ENCODE peak calls at places on chromosomes 6 and 20, in four cellular contexts. M is WTC11, O is K562, F is HepG2. P is an unnamed sample.

GRCh38 chr20:63321148-63321831 is 28.3 kb downstream of the COL20A1 start:
- DNase-seq in M (no peak), F (no peak), O (no peak), P (no peak)

GRCh38 chr6:41288025-41288777 is 1.7 kb upstream of the TREM1 start:
- DNase-seq in F (peak; percentile 47), O (no peak), M (no peak), P (no peak)

GRCh38 chr6:29079203-29079602 is 7.9 kb downstream of the OR2B3 start:
- DNase-seq in M (no peak), F (no peak), O (no peak), P (no peak)

GRCh38 chr6:38387461-38387860 is 252.3 kb downstream of the BTBD9 start:
- DNase-seq in O (no peak), M (no peak), F (no peak), P (no peak)

GRCh38 chr20:36645998-36646397 is at the start of gene SLA2:
- DNase-seq in M (no peak), F (no peak), O (no peak), P (no peak)

GRCh38 chr6:42960243-42961019 is at the start of gene GNMT:
- DNase-seq in F (peak; percentile 74), M (peak; percentile 87), O (no peak), P (no peak)

GRCh38 chr6:44057238-44057930 is 69.9 kb downstream of the MRPL14 start:
- DNase-seq in F (no peak), M (no peak), O (peak; percentile 73), P (no peak)

GRCh38 chr6:96659084-96659845 is 96.3 kb downstream of the FHL5 start:
- DNase-seq in O (no peak), M (no peak), F (no peak), P (no peak)

GRCh38 chr20:24627291-24627690 is 157.9 kb downstream of the SYNDIG1 start:
- DNase-seq in O (no peak), M (no peak), F (no peak), P (no peak)

GRCh38 chr6:104509355-104509754 is 350.4 kb downstream of the HACE1 start:
- DNase-seq in O (no peak), F (no peak), M (no peak), P (no peak)
- TF ChIP-seq CREM in O (no peak), F (no peak), M (no peak), P (no peak)

GRCh38 chr6:139839506-139840156 is 465.2 kb upstream of the CITED2 start:
- DNase-seq in O (no peak), F (no peak), M (no peak), P (no peak)
- TF ChIP-seq CREM in O (no peak), F (no peak), M (no peak), P (no peak)

GRCh38 chr6:79878142-79878748 is 69.1 kb downstream of the ELOVL4 start:
- DNase-seq in F (no peak), O (no peak), M (no peak), P (no peak)
- TF ChIP-seq CREM in F (no peak), O (no peak), M (no peak), P (no peak)

GRCh38 chr6:71310261-71310660 is 21.6 kb downstream of the OGFRL1 start:
- DNase-seq in F (no peak), O (no peak), M (no peak), P (no peak)
- TF ChIP-seq CREM in F (no peak), O (no peak), M (no peak), P (no peak)

GRCh38 chr20:33279261-33279910 is 3.6 kb upstream of the BPIFB1 start:
- DNase-seq in O (no peak), M (no peak), F (no peak), P (no peak)
- TF ChIP-seq CREM in O (peak; percentile 7), M (no peak), F (no peak), P (no peak)

GRCh38 chr20:43590036-43590391 is 723 bp upstream of the IFT52 start:
- DNase-seq in F (peak; percentile 30), M (peak; percentile 19), O (no peak), P (no peak)
- TF ChIP-seq CREM in F (no peak), M (no peak), O (no peak), P (no peak)

GRCh38 chr6:152267967-152268845 is 369.0 kb downstream of the SYNE1 start:
- DNase-seq in O (peak; percentile 16), F (peak; percentile 45), M (no peak), P (no peak)
- TF ChIP-seq CREM in O (no peak), F (no peak), M (no peak), P (no peak)

GRCh38 chr6:55869731-55870130 is 5.7 kb downstream of the BMP5 start:
- DNase-seq in M (no peak), F (no peak), O (no peak), P (no peak)
- TF ChIP-seq CREM in M (no peak), F (no peak), O (no peak), P (no peak)

DNA sequence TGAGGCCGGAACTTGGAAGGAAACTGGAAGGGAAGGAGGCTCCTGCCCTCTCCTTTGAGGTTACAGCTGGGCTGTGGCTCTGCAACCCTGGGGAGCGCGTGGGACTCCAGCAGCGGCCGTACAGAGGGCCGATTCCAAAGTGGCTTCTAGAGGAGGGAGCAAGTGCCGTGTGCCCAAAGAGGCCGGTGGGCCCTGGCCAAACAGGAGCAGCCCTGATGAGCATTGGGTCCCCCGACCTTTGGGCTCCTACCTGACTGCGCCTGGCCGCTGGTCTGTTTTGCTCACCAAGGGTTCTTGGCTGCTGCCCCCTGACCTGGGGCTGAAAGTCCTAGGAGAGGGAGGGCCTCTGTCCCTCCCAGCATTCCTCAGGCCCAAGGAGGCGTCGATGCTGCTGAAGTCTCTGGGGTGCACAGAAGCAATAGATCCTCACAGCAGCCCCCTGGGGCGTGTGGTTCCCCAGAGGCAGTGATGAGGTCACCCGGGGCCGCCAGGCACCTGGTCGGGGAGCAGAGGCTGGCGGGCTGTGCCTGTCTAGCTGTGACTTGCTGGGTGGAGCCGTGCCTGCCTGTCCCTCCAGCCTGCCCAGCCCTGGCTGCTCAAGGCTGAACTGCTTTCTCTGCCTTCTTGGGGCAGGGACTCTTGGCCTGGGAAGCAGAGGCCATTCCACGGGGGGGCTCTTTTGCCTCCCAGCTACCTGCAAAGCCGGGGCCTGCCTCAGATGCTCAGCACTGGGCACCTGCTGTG is 9.8 kb downstream of the RBM38 start:
- DNase-seq in O (no peak), M (no peak), F (no peak), P (no peak)
- TF ChIP-seq CREM in O (no peak), M (no peak), F (no peak), P (peak; percentile 44)